ENCODE peak calls at places on chromosomes 3 and 15, in four cellular contexts. One of them, this sample, is unnamed.

GRCh38 chr3:122410639-122411038 is 5.2 kb downstream of the WDR5B start:
- DNase-seq in NCI-H2171: peak
- DNase-seq in AG04450: no peak
- DNase-seq in heart left ventricle: no peak
- DNase-seq in this sample: no peak

GRCh38 chr15:80072285-80072684 is 12.8 kb downstream of the ZFAND6 start:
- DNase-seq in NCI-H2171: peak
- DNase-seq in AG04450: peak
- DNase-seq in heart left ventricle: peak
- DNase-seq in this sample: peak

GRCh38 chr3:194293546-194294198 is 57.5 kb downstream of the CPN2 start:
- DNase-seq in NCI-H2171: no peak
- DNase-seq in AG04450: no peak
- DNase-seq in heart left ventricle: no peak
- DNase-seq in this sample: no peak

GRCh38 chr3:8635625-8636024 is 9.0 kb downstream of the SSUH2 start:
- DNase-seq in NCI-H2171: no peak
- DNase-seq in AG04450: no peak
- DNase-seq in heart left ventricle: no peak
- DNase-seq in this sample: no peak

GRCh38 chr3:146241523-146242240 is 9.2 kb downstream of the PLSCR4 start:
- DNase-seq in NCI-H2171: no peak
- DNase-seq in AG04450: no peak
- DNase-seq in heart left ventricle: peak
- DNase-seq in this sample: no peak

GRCh38 chr3:162632672-162633071 is 1136.1 kb downstream of the OTOL1 start:
- DNase-seq in NCI-H2171: no peak
- DNase-seq in AG04450: no peak
- DNase-seq in heart left ventricle: no peak
- DNase-seq in this sample: no peak

GRCh38 chr15:75452968-75453702 is 1.6 kb upstream of the SIN3A start:
- DNase-seq in NCI-H2171: peak
- DNase-seq in AG04450: no peak
- DNase-seq in heart left ventricle: peak
- DNase-seq in this sample: no peak

GRCh38 chr3:191051037-191051436 is 148.0 kb upstream of the OSTN start:
- DNase-seq in NCI-H2171: no peak
- DNase-seq in AG04450: no peak
- DNase-seq in heart left ventricle: no peak
- DNase-seq in this sample: peak

GRCh38 chr3:192422321-192422997 is 304.9 kb downstream of the FGF12 start:
- DNase-seq in NCI-H2171: no peak
- DNase-seq in AG04450: no peak
- DNase-seq in heart left ventricle: no peak
- DNase-seq in this sample: no peak

GRCh38 chr3:167913218-167913902 is 177.8 kb downstream of the SERPINI1 start:
- DNase-seq in NCI-H2171: no peak
- DNase-seq in AG04450: no peak
- DNase-seq in heart left ventricle: no peak
- DNase-seq in this sample: no peak

GRCh38 chr15:42691770-42692169 is 45.2 kb downstream of the CDAN1 start:
- DNase-seq in NCI-H2171: no peak
- DNase-seq in AG04450: no peak
- DNase-seq in heart left ventricle: no peak
- DNase-seq in this sample: no peak

GRCh38 chr15:93121994-93122910 is 33.2 kb upstream of the RGMA start:
- DNase-seq in NCI-H2171: no peak
- DNase-seq in AG04450: no peak
- DNase-seq in heart left ventricle: no peak
- DNase-seq in this sample: no peak

GRCh38 chr3:73513260-73513659 is 111.5 kb downstream of the PDZRN3 start:
- DNase-seq in NCI-H2171: no peak
- DNase-seq in AG04450: no peak
- DNase-seq in heart left ventricle: no peak
- DNase-seq in this sample: no peak

GRCh38 chr15:94673801-94674200 is 442.4 kb downstream of the MCTP2 start:
- DNase-seq in NCI-H2171: no peak
- DNase-seq in AG04450: no peak
- DNase-seq in heart left ventricle: no peak
- DNase-seq in this sample: no peak

GRCh38 chr15:90074023-90074422 is 28.2 kb downstream of the IDH2 start:
- DNase-seq in NCI-H2171: no peak
- DNase-seq in AG04450: no peak
- DNase-seq in heart left ventricle: no peak
- DNase-seq in this sample: no peak

GRCh38 chr3:187743195-187744141 is 1.8 kb downstream of the BCL6 start:
- DNase-seq in NCI-H2171: no peak
- DNase-seq in AG04450: no peak
- DNase-seq in heart left ventricle: peak
- DNase-seq in this sample: no peak

GRCh38 chr3:184117649-184118048 is 17.5 kb upstream of the EIF2B5 start:
- DNase-seq in NCI-H2171: no peak
- DNase-seq in AG04450: no peak
- DNase-seq in heart left ventricle: no peak
- DNase-seq in this sample: no peak

GRCh38 chr15:72474466-72474911 is 359 bp downstream of the ARIH1 start:
- DNase-seq in NCI-H2171: no peak
- DNase-seq in AG04450: no peak
- DNase-seq in heart left ventricle: no peak
- DNase-seq in this sample: no peak

This sample was measured in GM20000.